ENCODE peak calls at places on chromosomes 7 and 10, in six cellular contexts. V is WTC11, T is NCI-H748 treated with DMSO at 0.1 percent for 48 hours, Y is CD14-positive monocyte, C is GM23248, M is NCI-H510A treated with DMSO at 0.1 percent for 48 hours. P is an unnamed sample.

GRCh38 chr7:19202599-19202998 is 57.4 kb upstream of the FERD3L start:
- DNase-seq in V (no peak), T (no peak), Y (no peak), C (no peak), M (no peak), P (no peak)

GRCh38 chr10:36358736-36359135 is 716.6 kb upstream of the FZD8 start:
- DNase-seq in V (no peak), T (no peak), Y (no peak), C (no peak), M (no peak), P (no peak)

GRCh38 chr10:110456523-110457091 is 41.1 kb upstream of the DUSP5 start:
- DNase-seq in V (no peak), T (no peak), Y (no peak), C (peak; percentile 47), M (no peak), P (no peak)

GRCh38 chr7:17690030-17690429 is 250.3 kb downstream of the SNX13 start:
- DNase-seq in V (no peak), T (no peak), Y (peak; percentile 58), C (peak; percentile 90), M (no peak), P (no peak)

GRCh38 chr7:158672975-158673374 is 31.6 kb downstream of the NCAPG2 start:
- DNase-seq in V (no peak), T (no peak), Y (no peak), C (peak; percentile 63), M (no peak), P (no peak)

GRCh38 chr10:3082290-3082689 is 14.9 kb downstream of the PFKP start:
- DNase-seq in V (no peak), T (no peak), Y (no peak), C (no peak), M (no peak), P (no peak)

GRCh38 chr7:96547371-96547811 is 162.3 kb downstream of the SEM1 start:
- DNase-seq in V (no peak), T (peak; percentile 98), Y (no peak), C (no peak), M (peak; percentile 19), P (no peak)

GRCh38 chr10:5861269-5862031 is 28.2 kb downstream of the ANKRD16 start:
- DNase-seq in V (no peak), T (no peak), Y (no peak), C (peak; percentile 93), M (no peak), P (no peak)

GRCh38 chr10:5942471-5942870 is 34.9 kb downstream of the IL15RA start:
- DNase-seq in V (no peak), T (no peak), Y (peak; percentile 70), C (no peak), M (no peak), P (no peak)

GRCh38 chr10:24080207-24080606 is 128.7 kb upstream of the KIAA1217 start:
- DNase-seq in V (no peak), T (no peak), Y (no peak), C (no peak), M (no peak), P (no peak)

GRCh38 chr7:132116369-132116768 is 459.9 kb downstream of the PLXNA4 start:
- DNase-seq in V (no peak), T (no peak), Y (no peak), C (peak; percentile 69), M (no peak), P (no peak)

GRCh38 chr7:28005075-28005847 is 175.3 kb downstream of the JAZF1 start:
- DNase-seq in V (no peak), T (no peak), Y (no peak), C (no peak), M (no peak), P (no peak)

GRCh38 chr10:18097524-18097923 is 42.7 kb upstream of the CACNB2 start:
- DNase-seq in V (no peak), T (no peak), Y (no peak), C (peak; percentile 64), M (no peak), P (no peak)

GRCh38 chr7:43884209-43884608 is 14.9 kb upstream of the MRPS24 start:
- DNase-seq in V (no peak), T (no peak), Y (no peak), C (no peak), M (no peak), P (no peak)

GRCh38 chr7:98423043-98423442 is 22.2 kb upstream of the BAIAP2L1 start:
- DNase-seq in V (no peak), T (no peak), Y (no peak), C (peak; percentile 41), M (peak; percentile 0), P (no peak)

GRCh38 chr7:116215550-116215949 is 5.2 kb downstream of the TES start:
- DNase-seq in V (no peak), T (no peak), Y (no peak), C (no peak), M (no peak), P (no peak)

GRCh38 chr7:27641576-27642230 is 21.0 kb downstream of the HIBADH start:
- DNase-seq in V (no peak), T (no peak), Y (no peak), C (peak; percentile 38), M (no peak), P (no peak)

GRCh38 chr7:917255-918117 is 37.0 kb downstream of the ADAP1 start:
- DNase-seq in V (peak; percentile 8), T (no peak), Y (no peak), C (no peak), M (no peak), P (no peak)

GRCh38 chr7:134605978-134606923 is 40.4 kb upstream of the BPGM start:
- DNase-seq in V (peak; percentile 52), T (peak; percentile 45), Y (no peak), C (peak; percentile 74), M (peak; percentile 9), P (peak; percentile 75)

GRCh38 chr10:99730026-99730425 is 1.9 kb downstream of the COX15 start:
- DNase-seq in V (no peak), T (no peak), Y (no peak), C (peak; percentile 51), M (no peak), P (no peak)

GRCh38 chr10:80461208-80462183 is 7.4 kb downstream of the TSPAN14 start:
- DNase-seq in V (no peak), T (no peak), Y (no peak), C (peak; percentile 66), M (peak; percentile 39), P (no peak)

P was measured in neural progenitor cell.